ENCODE peak calls at places on chromosome 21, in seven cellular contexts. A is tibial artery; T is heart right ventricle; W is AG10803; X is CD8-positive, alpha-beta T cell; Q is upper lobe of right lung; E is PC-9. O is an unnamed sample.

GRCh38 chr21:27154451-27155129 is 187.7 kb upstream of the ADAMTS5 start:
- DNase-seq in A (no peak), T (no peak), W (no peak), X (no peak), Q (no peak), E (no peak), O (no peak)

GRCh38 chr21:42624095-42624830 is 29.2 kb upstream of the PDE9A start:
- DNase-seq in A (no peak), T (no peak), W (no peak), X (no peak), Q (peak), E (no peak), O (no peak)

GRCh38 chr21:42806489-42807140 is 72.7 kb downstream of the WDR4 start:
- DNase-seq in A (no peak), T (no peak), W (no peak), X (no peak), Q (no peak), E (no peak), O (no peak)

GRCh38 chr21:42797522-42797921 is 81.8 kb downstream of the WDR4 start:
- DNase-seq in A (no peak), T (no peak), W (no peak), X (no peak), Q (no peak), E (no peak), O (no peak)

GRCh38 chr21:28337319-28337718 is 655.4 kb downstream of the LTN1 start:
- DNase-seq in A (no peak), T (no peak), W (peak), X (no peak), Q (no peak), E (no peak), O (no peak)

GRCh38 chr21:37647781-37648180 is 268.5 kb downstream of the KCNJ6 start:
- DNase-seq in A (no peak), T (no peak), W (no peak), X (no peak), Q (no peak), E (no peak), O (no peak)

GRCh38 chr21:28283652-28284490 is 708.8 kb downstream of the LTN1 start:
- DNase-seq in A (no peak), T (peak), W (peak), X (no peak), Q (no peak), E (peak), O (no peak)

GRCh38 chr21:38244885-38245869 is 11.6 kb upstream of the KCNJ15 start:
- DNase-seq in A (no peak), T (no peak), W (peak), X (peak), Q (no peak), E (no peak), O (peak)

GRCh38 chr21:38948981-38949380 is 143.3 kb downstream of the ETS2 start:
- DNase-seq in A (no peak), T (no peak), W (no peak), X (no peak), Q (no peak), E (no peak), O (no peak)

GRCh38 chr21:41919666-41920398 is 34.0 kb downstream of the C2CD2 start:
- DNase-seq in A (no peak), T (no peak), W (no peak), X (no peak), Q (no peak), E (no peak), O (no peak)

GRCh38 chr21:29650561-29651022 is 289.2 kb downstream of the GRIK1 start:
- DNase-seq in A (no peak), T (no peak), W (no peak), X (no peak), Q (no peak), E (no peak), O (no peak)

GRCh38 chr21:37166733-37167132 is 93.7 kb downstream of the TTC3 start:
- DNase-seq in A (no peak), T (no peak), W (no peak), X (no peak), Q (no peak), E (no peak), O (peak)

GRCh38 chr21:16794944-16795343 is 717.9 kb upstream of the CXADR start:
- DNase-seq in A (no peak), T (no peak), W (peak), X (no peak), Q (no peak), E (peak), O (no peak)

GRCh38 chr21:14074177-14074576 is 136.6 kb downstream of the LIPI start:
- DNase-seq in A (no peak), T (no peak), W (no peak), X (no peak), Q (no peak), E (no peak), O (no peak)

GRCh38 chr21:43211085-43212071 is 42.6 kb downstream of the CRYAA start:
- DNase-seq in A (no peak), T (no peak), W (no peak), X (no peak), Q (peak), E (peak), O (no peak)

GRCh38 chr21:28928578-28929124 is 64.0 kb downstream of the LTN1 start:
- DNase-seq in A (no peak), T (no peak), W (no peak), X (no peak), Q (no peak), E (no peak), O (no peak)

GRCh38 chr21:17752171-17752570 is 67.0 kb downstream of the C21orf91 start:
- DNase-seq in A (no peak), T (no peak), W (no peak), X (no peak), Q (no peak), E (no peak), O (no peak)

GRCh38 chr21:36122977-36123376 is 11.9 kb upstream of the CBR3 start:
- DNase-seq in A (no peak), T (no peak), W (no peak), X (no peak), Q (no peak), E (no peak), O (no peak)
- TF ChIP-seq CTCF in A (peak), T (no peak), W (peak), X (no peak), Q (peak), E (peak), O (no peak)

GRCh38 chr21:32368386-32368785 is 24.4 kb downstream of the URB1 start:
- DNase-seq in A (no peak), T (no peak), W (no peak), X (no peak), Q (no peak), E (no peak), O (no peak)
- TF ChIP-seq CTCF in A (no peak), T (no peak), W (no peak), X (no peak), Q (no peak), E (no peak), O (no peak)

GRCh38 chr21:39954570-39954969 is 87.3 kb downstream of the PCP4 start:
- DNase-seq in A (no peak), T (no peak), W (no peak), X (no peak), Q (no peak), E (no peak), O (no peak)
- TF ChIP-seq CTCF in A (no peak), T (no peak), W (no peak), X (no peak), Q (no peak), E (no peak), O (no peak)

GRCh38 chr21:31887596-31887920 is 14.7 kb downstream of the HUNK start:
- DNase-seq in A (peak), T (no peak), W (no peak), X (no peak), Q (no peak), E (no peak), O (no peak)
- TF ChIP-seq CTCF in A (no peak), T (no peak), W (no peak), X (no peak), Q (no peak), E (no peak), O (no peak)

GRCh38 chr21:21163904-21164303 is 165.7 kb downstream of the NCAM2 start:
- DNase-seq in A (peak), T (peak), W (peak), X (peak), Q (no peak), E (peak), O (peak)
- TF ChIP-seq CTCF in A (peak), T (no peak), W (peak), X (peak), Q (peak), E (peak), O (peak)

DNA sequence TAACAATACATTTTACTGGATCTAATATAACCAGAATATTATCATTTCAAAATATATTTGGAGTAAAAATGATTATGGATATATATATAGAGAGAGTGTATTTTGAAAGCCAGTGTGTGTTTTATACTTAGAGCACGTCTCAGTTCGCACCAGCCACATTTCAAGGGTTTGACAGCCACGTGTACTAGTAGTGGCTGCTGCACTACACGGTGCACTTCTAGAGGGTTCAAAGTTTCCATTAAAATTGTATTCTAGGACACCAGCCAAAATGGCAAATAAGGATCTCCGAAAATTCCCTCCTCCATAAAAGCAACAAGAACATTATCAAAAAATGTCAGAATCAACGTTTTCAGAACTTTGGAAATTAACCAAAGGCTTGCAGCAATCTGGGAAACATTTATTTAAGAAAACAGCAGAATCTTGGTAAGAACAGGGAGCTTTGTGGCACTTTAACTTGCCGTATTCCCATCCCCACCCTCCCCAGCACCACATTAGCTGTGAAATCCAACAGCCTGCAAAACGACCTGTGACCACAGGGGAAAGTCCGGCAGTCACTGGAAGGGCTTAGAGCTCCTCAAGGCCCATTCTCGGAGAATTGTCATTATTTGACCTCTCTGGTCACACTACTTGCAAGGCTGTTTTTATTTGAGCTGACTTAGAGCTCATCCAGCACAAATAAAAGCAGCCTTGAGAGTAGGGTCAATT is 33.5 kb upstream of the MRPS6 start:
- DNase-seq in A (no peak), T (no peak), W (no peak), X (no peak), Q (no peak), E (no peak), O (no peak)
- TF ChIP-seq CTCF in A (peak), T (no peak), W (no peak), X (no peak), Q (no peak), E (no peak), O (no peak)

DNA sequence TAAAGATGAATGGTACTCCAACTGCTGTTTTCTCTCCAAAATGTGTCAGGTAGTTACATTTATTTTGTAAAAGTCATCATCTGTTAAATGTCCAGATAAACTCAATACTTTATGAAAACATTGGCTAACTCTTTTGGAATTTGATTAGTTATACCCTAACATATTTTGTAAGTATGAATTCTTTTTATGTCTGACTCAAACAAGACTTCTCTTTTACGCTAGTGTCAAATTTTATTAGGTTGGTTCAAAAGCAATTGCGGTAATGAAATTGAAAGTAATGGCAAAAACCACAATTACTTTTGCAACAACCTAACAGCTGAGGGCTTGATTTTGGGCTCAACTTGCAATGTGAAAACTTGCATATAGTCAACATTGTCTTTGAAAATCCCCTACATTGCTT is 41.0 kb upstream of the USP25 start:
- DNase-seq in A (no peak), T (no peak), W (no peak), X (no peak), Q (no peak), E (no peak), O (no peak)
- TF ChIP-seq CTCF in A (no peak), T (no peak), W (no peak), X (no peak), Q (no peak), E (no peak), O (no peak)

GRCh38 chr21:44751186-44751798 is 39.9 kb upstream of the TSPEAR start:
- DNase-seq in A (no peak), T (no peak), W (no peak), X (no peak), Q (peak), E (no peak), O (no peak)
- TF ChIP-seq CTCF in A (no peak), T (no peak), W (no peak), X (no peak), Q (no peak), E (no peak), O (no peak)

GRCh38 chr21:35337573-35337972 is 288.5 kb upstream of the RUNX1 start:
- DNase-seq in A (no peak), T (no peak), W (no peak), X (no peak), Q (no peak), E (no peak), O (no peak)

GRCh38 chr21:35338881-35339632 is 290.0 kb upstream of the RUNX1 start:
- DNase-seq in A (no peak), T (no peak), W (no peak), X (no peak), Q (no peak), E (no peak), O (no peak)

GRCh38 chr21:35338281-35338680 is 289.2 kb upstream of the RUNX1 start:
- DNase-seq in A (no peak), T (no peak), W (no peak), X (no peak), Q (no peak), E (no peak), O (no peak)

GRCh38 chr21:35342440-35342839 is 293.3 kb upstream of the RUNX1 start:
- DNase-seq in A (no peak), T (no peak), W (no peak), X (no peak), Q (no peak), E (no peak), O (peak)

DNA sequence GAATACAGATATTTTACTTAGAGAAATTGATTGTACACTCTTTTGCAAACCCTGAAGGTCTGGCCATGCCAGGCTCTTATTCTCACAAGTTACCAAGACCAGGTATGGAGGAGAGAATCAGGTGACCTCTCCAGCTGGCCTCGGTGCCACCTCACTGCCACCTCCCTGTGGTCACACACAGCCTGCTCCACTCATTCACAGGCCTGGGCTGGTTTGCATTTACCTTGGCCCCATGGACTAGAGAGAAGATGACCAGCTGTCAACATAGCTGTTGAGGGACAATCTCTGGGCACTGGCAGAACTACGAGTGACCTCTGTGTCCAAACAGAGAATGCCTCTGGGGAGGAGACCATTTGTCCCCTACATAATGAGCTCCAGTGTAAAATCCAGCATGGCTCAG is 291.2 kb upstream of the RUNX1 start:
- DNase-seq in A (no peak), T (no peak), W (no peak), X (no peak), Q (no peak), E (no peak), O (no peak)
- TF ChIP-seq CTCF in A (no peak), T (no peak), W (no peak), X (no peak), Q (no peak), E (no peak), O (no peak)

GRCh38 chr21:25888711-25889110 is 153.9 kb downstream of the GABPA start:
- DNase-seq in A (no peak), T (no peak), W (no peak), X (no peak), Q (no peak), E (no peak), O (no peak)

GRCh38 chr21:25887646-25888321 is 153.0 kb downstream of the GABPA start:
- DNase-seq in A (no peak), T (no peak), W (no peak), X (no peak), Q (no peak), E (no peak), O (no peak)

GRCh38 chr21:25885405-25885804 is 150.6 kb downstream of the GABPA start:
- DNase-seq in A (no peak), T (no peak), W (no peak), X (no peak), Q (no peak), E (no peak), O (no peak)

GRCh38 chr21:25885880-25886279 is 151.1 kb downstream of the GABPA start:
- DNase-seq in A (no peak), T (no peak), W (no peak), X (no peak), Q (no peak), E (no peak), O (no peak)

GRCh38 chr21:25887166-25887565 is 152.4 kb downstream of the GABPA start:
- DNase-seq in A (no peak), T (no peak), W (no peak), X (no peak), Q (no peak), E (no peak), O (no peak)
- TF ChIP-seq CTCF in A (no peak), T (no peak), W (no peak), X (no peak), Q (peak), E (no peak), O (no peak)

O was measured in GM20000.